ENCODE peak calls at places on chromosomes 13 and 19, in nine cellular contexts. T, Y, G, A, U, Q, Z, D and F are unnamed samples.

GRCh38 chr19:17748884-17749638 is 2.2 kb upstream of the FCHO1 start:
- DNase-seq in T (no peak), Y (no peak), G (no peak), A (no peak), U (no peak), Q (no peak), Z (no peak), D (no peak), F (no peak)

GRCh38 chr19:5048727-5049553 is 80.0 kb downstream of the KDM4B start:
- DNase-seq in T (no peak), Y (peak; percentile 90), G (no peak), A (no peak), U (no peak), Q (peak; percentile 76), Z (no peak), D (no peak), F (peak; percentile 59)

GRCh38 chr19:46080561-46080960 is 39.8 kb upstream of the IGFL4 start:
- DNase-seq in T (no peak), Y (peak; percentile 72), G (no peak), A (peak; percentile 97), U (no peak), Q (peak; percentile 79), Z (no peak), D (no peak), F (peak; percentile 22)

GRCh38 chr13:101977475-101977874 is 424.4 kb downstream of the FGF14 start:
- DNase-seq in T (no peak), Y (no peak), G (no peak), A (no peak), U (no peak), Q (peak; percentile 1), Z (no peak), D (no peak), F (peak; percentile 24)

GRCh38 chr19:23554548-23554947 is 132.5 kb downstream of the ZNF675 start:
- DNase-seq in T (no peak), Y (no peak), G (no peak), A (no peak), U (no peak), Q (no peak), Z (no peak), D (no peak), F (no peak)

GRCh38 chr13:99086149-99086868 is 108.4 kb upstream of the DOCK9 start:
- DNase-seq in T (peak; percentile 75), Y (peak; percentile 88), G (peak; percentile 69), A (no peak), U (peak; percentile 68), Q (peak; percentile 54), Z (no peak), D (peak; percentile 78), F (peak; percentile 58)

GRCh38 chr13:95564091-95564490 is 11.6 kb downstream of the CLDN10 start:
- DNase-seq in T (no peak), Y (no peak), G (no peak), A (no peak), U (no peak), Q (peak; percentile 39), Z (no peak), D (no peak), F (no peak)

GRCh38 chr19:12796146-12797071 is 5.1 kb downstream of the JUNB start:
- DNase-seq in T (peak; percentile 62), Y (peak; percentile 67), G (peak; percentile 79), A (no peak), U (peak; percentile 67), Q (peak; percentile 88), Z (peak; percentile 94), D (peak; percentile 70), F (peak; percentile 83)

GRCh38 chr19:18862976-18863842 is 31.4 kb downstream of the UPF1 start:
- DNase-seq in T (no peak), Y (no peak), G (no peak), A (no peak), U (no peak), Q (no peak), Z (no peak), D (no peak), F (no peak)

GRCh38 chr19:19170053-19170945 is at the start of gene MEF2B:
- DNase-seq in T (peak; percentile 90), Y (peak; percentile 95), G (peak; percentile 79), A (no peak), U (peak; percentile 69), Q (peak; percentile 64), Z (peak; percentile 91), D (peak; percentile 75), F (peak; percentile 86)

GRCh38 chr13:48155850-48156249 is 60.9 kb upstream of the MED4 start:
- DNase-seq in T (peak; percentile 36), Y (peak; percentile 33), G (no peak), A (peak; percentile 17), U (no peak), Q (peak; percentile 64), Z (no peak), D (no peak), F (no peak)

GRCh38 chr19:51018745-51019543 is 565 bp downstream of the KLK10 start:
- DNase-seq in T (no peak), Y (no peak), G (no peak), A (no peak), U (no peak), Q (peak; percentile 44), Z (no peak), D (no peak), F (peak; percentile 31)

GRCh38 chr19:45882652-45883585 is 3.0 kb downstream of the IRF2BP1 start:
- DNase-seq in T (peak; percentile 95), Y (peak; percentile 93), G (peak; percentile 92), A (peak; percentile 38), U (peak; percentile 85), Q (peak; percentile 93), Z (peak; percentile 90), D (peak; percentile 80), F (peak; percentile 84)

GRCh38 chr13:45909724-45910123 is 58.2 kb upstream of the SIAH3 start:
- DNase-seq in T (no peak), Y (no peak), G (no peak), A (no peak), U (no peak), Q (peak; percentile 3), Z (no peak), D (no peak), F (no peak)

GRCh38 chr13:61188057-61188456 is 227.6 kb downstream of the PCDH20 start:
- DNase-seq in T (no peak), Y (no peak), G (no peak), A (no peak), U (no peak), Q (no peak), Z (no peak), D (no peak), F (no peak)

GRCh38 chr19:7348587-7349230 is at the start of gene ARHGEF18:
- DNase-seq in T (peak; percentile 88), Y (no peak), G (peak; percentile 55), A (no peak), U (no peak), Q (no peak), Z (peak; percentile 88), D (peak; percentile 71), F (no peak)

GRCh38 chr13:33265607-33266006 is 19.9 kb downstream of the STARD13 start:
- DNase-seq in T (no peak), Y (no peak), G (no peak), A (no peak), U (no peak), Q (no peak), Z (no peak), D (no peak), F (no peak)

GRCh38 chr19:46841458-46842083 is 9.1 kb downstream of the AP2S1 start:
- DNase-seq in T (no peak), Y (no peak), G (no peak), A (no peak), U (no peak), Q (peak; percentile 49), Z (peak; percentile 84), D (no peak), F (peak; percentile 77)

GRCh38 chr13:111429064-111429558 is 108.7 kb downstream of the TEX29 start:
- DNase-seq in T (no peak), Y (peak; percentile 63), G (peak; percentile 42), A (no peak), U (no peak), Q (peak; percentile 12), Z (no peak), D (peak; percentile 2), F (no peak)